ENCODE peak calls at places on chromosomes 11 and 22, in eight cellular contexts. One of them, this sample, is unnamed.

GRCh38 chr22:44583076-44583760 is 85.2 kb upstream of the RTL6 start:
- DNase-seq in pancreas: no peak
- DNase-seq in fibroblast of pulmonary artery: peak
- DNase-seq in fibroblast of the aortic adventitia: peak
- DNase-seq in cardiac fibroblast: peak
- DNase-seq in endothelial cell: no peak
- DNase-seq in neural crest cell: no peak
- DNase-seq in tibial artery: peak
- DNase-seq in this sample: peak

GRCh38 chr11:119752324-119752723 is 23.3 kb upstream of the NECTIN1 start:
- DNase-seq in pancreas: no peak
- DNase-seq in fibroblast of pulmonary artery: no peak
- DNase-seq in fibroblast of the aortic adventitia: no peak
- DNase-seq in cardiac fibroblast: no peak
- DNase-seq in endothelial cell: no peak
- DNase-seq in neural crest cell: no peak
- DNase-seq in tibial artery: no peak
- DNase-seq in this sample: no peak

GRCh38 chr11:95501761-95502266 is 270.8 kb upstream of the SESN3 start:
- DNase-seq in pancreas: no peak
- DNase-seq in fibroblast of pulmonary artery: no peak
- DNase-seq in fibroblast of the aortic adventitia: no peak
- DNase-seq in cardiac fibroblast: no peak
- DNase-seq in endothelial cell: no peak
- DNase-seq in neural crest cell: no peak
- DNase-seq in tibial artery: no peak
- DNase-seq in this sample: no peak

GRCh38 chr11:18600915-18601569 is 1.5 kb downstream of the MISFA start:
- DNase-seq in pancreas: no peak
- DNase-seq in fibroblast of pulmonary artery: no peak
- DNase-seq in fibroblast of the aortic adventitia: no peak
- DNase-seq in cardiac fibroblast: no peak
- DNase-seq in endothelial cell: no peak
- DNase-seq in neural crest cell: no peak
- DNase-seq in tibial artery: no peak
- DNase-seq in this sample: no peak

GRCh38 chr22:44709881-44710400 is 7.9 kb downstream of the PRR5 start:
- DNase-seq in pancreas: no peak
- DNase-seq in fibroblast of pulmonary artery: no peak
- DNase-seq in fibroblast of the aortic adventitia: no peak
- DNase-seq in cardiac fibroblast: no peak
- DNase-seq in endothelial cell: no peak
- DNase-seq in neural crest cell: no peak
- DNase-seq in tibial artery: no peak
- DNase-seq in this sample: no peak

GRCh38 chr22:22666307-22667091 is 22.1 kb downstream of the GGTLC2 start:
- DNase-seq in pancreas: peak
- DNase-seq in fibroblast of pulmonary artery: peak
- DNase-seq in fibroblast of the aortic adventitia: peak
- DNase-seq in cardiac fibroblast: peak
- DNase-seq in endothelial cell: peak
- DNase-seq in neural crest cell: no peak
- DNase-seq in tibial artery: no peak
- DNase-seq in this sample: peak

GRCh38 chr11:5624489-5625278 is at the start of gene TRIM34:
- DNase-seq in pancreas: peak
- DNase-seq in fibroblast of pulmonary artery: peak
- DNase-seq in fibroblast of the aortic adventitia: peak
- DNase-seq in cardiac fibroblast: peak
- DNase-seq in endothelial cell: peak
- DNase-seq in neural crest cell: no peak
- DNase-seq in tibial artery: peak
- DNase-seq in this sample: peak

GRCh38 chr11:35290876-35291275 is 128.5 kb downstream of the SLC1A2 start:
- DNase-seq in pancreas: no peak
- DNase-seq in fibroblast of pulmonary artery: no peak
- DNase-seq in fibroblast of the aortic adventitia: no peak
- DNase-seq in cardiac fibroblast: no peak
- DNase-seq in endothelial cell: no peak
- DNase-seq in neural crest cell: no peak
- DNase-seq in tibial artery: no peak
- DNase-seq in this sample: no peak

GRCh38 chr11:16395601-16396000 is 39.3 kb upstream of the SOX6 start:
- DNase-seq in pancreas: no peak
- DNase-seq in fibroblast of pulmonary artery: no peak
- DNase-seq in fibroblast of the aortic adventitia: no peak
- DNase-seq in cardiac fibroblast: no peak
- DNase-seq in endothelial cell: no peak
- DNase-seq in neural crest cell: no peak
- DNase-seq in tibial artery: no peak
- DNase-seq in this sample: no peak

GRCh38 chr11:56783448-56784041 is 35.0 kb upstream of the OR9G4 start:
- DNase-seq in pancreas: peak
- DNase-seq in fibroblast of pulmonary artery: peak
- DNase-seq in fibroblast of the aortic adventitia: peak
- DNase-seq in cardiac fibroblast: peak
- DNase-seq in endothelial cell: peak
- DNase-seq in neural crest cell: peak
- DNase-seq in tibial artery: no peak
- DNase-seq in this sample: peak

GRCh38 chr11:3942160-3942955 is 86.9 kb downstream of the STIM1 start:
- DNase-seq in pancreas: no peak
- DNase-seq in fibroblast of pulmonary artery: no peak
- DNase-seq in fibroblast of the aortic adventitia: no peak
- DNase-seq in cardiac fibroblast: no peak
- DNase-seq in endothelial cell: no peak
- DNase-seq in neural crest cell: no peak
- DNase-seq in tibial artery: no peak
- DNase-seq in this sample: peak

GRCh38 chr22:35624547-35624946 is 7.4 kb upstream of the MB start:
- DNase-seq in pancreas: no peak
- DNase-seq in fibroblast of pulmonary artery: no peak
- DNase-seq in fibroblast of the aortic adventitia: no peak
- DNase-seq in cardiac fibroblast: no peak
- DNase-seq in endothelial cell: no peak
- DNase-seq in neural crest cell: no peak
- DNase-seq in tibial artery: no peak
- DNase-seq in this sample: no peak

GRCh38 chr22:37696657-37697539 is at the start of gene TRIOBP:
- DNase-seq in pancreas: peak
- DNase-seq in fibroblast of pulmonary artery: peak
- DNase-seq in fibroblast of the aortic adventitia: peak
- DNase-seq in cardiac fibroblast: peak
- DNase-seq in endothelial cell: peak
- DNase-seq in neural crest cell: peak
- DNase-seq in tibial artery: peak
- DNase-seq in this sample: peak

GRCh38 chr22:42434283-42434682 is 2.1 kb upstream of the NFAM1 start:
- DNase-seq in pancreas: no peak
- DNase-seq in fibroblast of pulmonary artery: no peak
- DNase-seq in fibroblast of the aortic adventitia: no peak
- DNase-seq in cardiac fibroblast: no peak
- DNase-seq in endothelial cell: no peak
- DNase-seq in neural crest cell: no peak
- DNase-seq in tibial artery: no peak
- DNase-seq in this sample: peak

GRCh38 chr11:107689317-107690202 is 22.3 kb downstream of the SLN start:
- DNase-seq in pancreas: peak
- DNase-seq in fibroblast of pulmonary artery: peak
- DNase-seq in fibroblast of the aortic adventitia: peak
- DNase-seq in cardiac fibroblast: peak
- DNase-seq in endothelial cell: peak
- DNase-seq in neural crest cell: peak
- DNase-seq in tibial artery: no peak
- DNase-seq in this sample: peak

GRCh38 chr11:133999355-133999754 is 42.6 kb upstream of the IGSF9B start:
- DNase-seq in pancreas: no peak
- DNase-seq in fibroblast of pulmonary artery: no peak
- DNase-seq in fibroblast of the aortic adventitia: no peak
- DNase-seq in cardiac fibroblast: no peak
- DNase-seq in endothelial cell: no peak
- DNase-seq in neural crest cell: no peak
- DNase-seq in tibial artery: no peak
- DNase-seq in this sample: no peak

GRCh38 chr11:112901904-112902303 is 59.3 kb upstream of the NCAM1 start:
- DNase-seq in pancreas: no peak
- DNase-seq in fibroblast of pulmonary artery: no peak
- DNase-seq in fibroblast of the aortic adventitia: no peak
- DNase-seq in cardiac fibroblast: no peak
- DNase-seq in endothelial cell: no peak
- DNase-seq in neural crest cell: no peak
- DNase-seq in tibial artery: no peak
- DNase-seq in this sample: no peak

GRCh38 chr22:49016909-49017768 is 810.5 kb downstream of the BRD1 start:
- DNase-seq in pancreas: peak
- DNase-seq in fibroblast of pulmonary artery: no peak
- DNase-seq in fibroblast of the aortic adventitia: no peak
- DNase-seq in cardiac fibroblast: no peak
- DNase-seq in endothelial cell: no peak
- DNase-seq in neural crest cell: no peak
- DNase-seq in tibial artery: peak
- DNase-seq in this sample: no peak

GRCh38 chr11:130909650-130910049 is 6.6 kb downstream of the SNX19 start:
- DNase-seq in pancreas: no peak
- DNase-seq in fibroblast of pulmonary artery: peak
- DNase-seq in fibroblast of the aortic adventitia: peak
- DNase-seq in cardiac fibroblast: peak
- DNase-seq in endothelial cell: no peak
- DNase-seq in neural crest cell: no peak
- DNase-seq in tibial artery: no peak
- DNase-seq in this sample: peak

GRCh38 chr22:24540470-24540869 is 14.5 kb downstream of the GUCD1 start:
- DNase-seq in pancreas: no peak
- DNase-seq in fibroblast of pulmonary artery: no peak
- DNase-seq in fibroblast of the aortic adventitia: no peak
- DNase-seq in cardiac fibroblast: no peak
- DNase-seq in endothelial cell: no peak
- DNase-seq in neural crest cell: no peak
- DNase-seq in tibial artery: no peak
- DNase-seq in this sample: no peak

GRCh38 chr11:2150206-2150847 is 10.7 kb downstream of the INS start:
- DNase-seq in pancreas: no peak
- DNase-seq in fibroblast of pulmonary artery: peak
- DNase-seq in fibroblast of the aortic adventitia: peak
- DNase-seq in cardiac fibroblast: peak
- DNase-seq in endothelial cell: peak
- DNase-seq in neural crest cell: no peak
- DNase-seq in tibial artery: no peak
- DNase-seq in this sample: peak
- TF ChIP-seq CTCF in pancreas: no peak
- TF ChIP-seq CTCF in fibroblast of pulmonary artery: peak
- TF ChIP-seq CTCF in fibroblast of the aortic adventitia: peak
- TF ChIP-seq CTCF in cardiac fibroblast: peak
- TF ChIP-seq CTCF in endothelial cell: peak
- TF ChIP-seq CTCF in neural crest cell: peak
- TF ChIP-seq CTCF in tibial artery: no peak
- TF ChIP-seq CTCF in this sample: peak

DNA sequence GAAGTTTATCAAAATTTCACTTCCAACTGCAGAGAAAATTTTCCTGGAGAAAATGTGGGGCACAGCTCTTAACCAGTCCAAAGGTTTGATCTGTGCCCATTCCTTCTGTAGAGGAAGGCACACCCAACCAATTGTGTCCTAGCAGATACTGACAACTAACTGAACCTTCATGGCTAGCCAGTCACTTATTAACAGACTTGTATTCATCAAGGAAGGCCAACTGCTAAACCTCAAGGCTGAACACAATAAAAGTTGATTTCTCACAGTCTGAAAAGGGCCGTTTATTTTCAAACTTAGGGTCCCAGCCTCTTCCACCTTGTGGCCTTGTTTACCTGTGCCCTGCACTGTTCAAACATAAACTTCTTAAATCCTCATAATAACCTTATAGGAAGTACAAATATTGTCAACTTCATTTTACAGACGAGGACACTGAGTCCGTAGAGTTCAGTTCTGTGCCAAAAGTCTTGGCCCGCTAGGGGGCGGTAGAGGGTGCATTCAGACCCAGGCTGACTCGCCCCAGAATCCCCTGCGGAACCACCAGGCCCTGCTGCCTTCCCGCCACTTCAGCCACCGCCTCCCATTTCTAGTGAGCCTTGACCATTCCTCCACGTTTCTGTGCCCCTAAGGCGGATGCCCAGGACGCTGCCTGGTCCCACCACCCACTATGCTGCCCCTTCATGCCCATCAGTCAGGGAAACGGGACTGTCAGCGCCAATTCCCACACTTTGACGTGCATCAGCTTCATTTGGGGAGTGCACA is 19.3 kb downstream of the SYT13 start:
- DNase-seq in pancreas: no peak
- DNase-seq in fibroblast of pulmonary artery: no peak
- DNase-seq in fibroblast of the aortic adventitia: no peak
- DNase-seq in cardiac fibroblast: no peak
- DNase-seq in endothelial cell: peak
- DNase-seq in neural crest cell: peak
- DNase-seq in tibial artery: no peak
- DNase-seq in this sample: no peak
- TF ChIP-seq CTCF in pancreas: no peak
- TF ChIP-seq CTCF in fibroblast of pulmonary artery: peak
- TF ChIP-seq CTCF in fibroblast of the aortic adventitia: peak
- TF ChIP-seq CTCF in cardiac fibroblast: peak
- TF ChIP-seq CTCF in endothelial cell: peak
- TF ChIP-seq CTCF in neural crest cell: peak
- TF ChIP-seq CTCF in tibial artery: no peak
- TF ChIP-seq CTCF in this sample: peak

GRCh38 chr11:65118097-65118837 is 766 bp upstream of the ZNHIT2 start:
- DNase-seq in pancreas: no peak
- DNase-seq in fibroblast of pulmonary artery: no peak
- DNase-seq in fibroblast of the aortic adventitia: no peak
- DNase-seq in cardiac fibroblast: no peak
- DNase-seq in endothelial cell: no peak
- DNase-seq in neural crest cell: no peak
- DNase-seq in tibial artery: peak
- DNase-seq in this sample: no peak
- TF ChIP-seq CTCF in pancreas: no peak
- TF ChIP-seq CTCF in fibroblast of pulmonary artery: no peak
- TF ChIP-seq CTCF in fibroblast of the aortic adventitia: no peak
- TF ChIP-seq CTCF in cardiac fibroblast: no peak
- TF ChIP-seq CTCF in endothelial cell: peak
- TF ChIP-seq CTCF in neural crest cell: peak
- TF ChIP-seq CTCF in tibial artery: no peak
- TF ChIP-seq CTCF in this sample: no peak

DNA sequence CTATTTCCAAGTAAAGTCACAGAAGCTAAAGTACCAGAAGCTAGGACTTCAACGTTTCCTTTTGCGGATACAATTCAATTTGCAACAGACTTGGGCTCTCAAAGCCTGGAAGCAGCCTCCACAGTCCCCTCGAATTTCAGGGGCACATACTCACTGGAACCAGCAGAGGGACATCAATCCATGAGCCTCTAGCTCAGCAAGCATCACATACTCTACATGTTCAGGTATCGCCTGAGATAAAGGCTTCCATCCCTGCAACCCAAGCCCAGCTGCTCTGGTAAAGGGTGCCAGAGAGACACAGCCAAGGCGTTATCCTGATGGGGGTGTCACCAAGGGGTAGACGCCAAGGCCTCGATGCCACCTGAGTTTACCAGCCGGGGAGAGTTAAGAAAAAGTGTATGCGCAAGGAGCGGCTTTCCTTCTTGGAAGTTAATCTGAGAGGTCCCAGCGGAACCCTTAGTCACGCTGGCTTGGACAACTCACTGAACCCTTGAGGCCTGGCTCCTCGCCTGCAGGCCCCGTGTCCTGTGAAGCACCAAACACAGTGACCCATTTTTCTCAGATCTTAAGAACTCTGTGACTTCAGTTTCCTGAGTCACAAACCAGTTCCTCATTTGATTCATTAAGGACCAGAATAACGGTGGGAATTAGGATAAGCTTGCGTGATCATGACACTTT is 13.0 kb downstream of the LTO1 start:
- DNase-seq in pancreas: no peak
- DNase-seq in fibroblast of pulmonary artery: no peak
- DNase-seq in fibroblast of the aortic adventitia: peak
- DNase-seq in cardiac fibroblast: peak
- DNase-seq in endothelial cell: no peak
- DNase-seq in neural crest cell: no peak
- DNase-seq in tibial artery: peak
- DNase-seq in this sample: no peak
- TF ChIP-seq CTCF in pancreas: no peak
- TF ChIP-seq CTCF in fibroblast of pulmonary artery: peak
- TF ChIP-seq CTCF in fibroblast of the aortic adventitia: peak
- TF ChIP-seq CTCF in cardiac fibroblast: peak
- TF ChIP-seq CTCF in endothelial cell: peak
- TF ChIP-seq CTCF in neural crest cell: peak
- TF ChIP-seq CTCF in tibial artery: no peak
- TF ChIP-seq CTCF in this sample: peak

This sample was measured in choroid plexus epithelial cell.